ENCODE peak calls at places on chromosomes 11 and 22, in nine cellular contexts. One of them, this sample, is unnamed.

GRCh38 chr11:69657911-69658605 is 17.1 kb downstream of the LTO1 start:
- DNase-seq in K562: no peak
- DNase-seq in IMR-90: peak
- DNase-seq in adrenal gland: no peak
- DNase-seq in heart left ventricle: no peak
- DNase-seq in uterus: no peak
- DNase-seq in sigmoid colon: no peak
- DNase-seq in transverse colon: no peak
- DNase-seq in prostate gland: no peak
- DNase-seq in this sample: no peak

GRCh38 chr11:22624742-22625447 is 728 bp downstream of the FANCF start:
- DNase-seq in K562: peak
- DNase-seq in IMR-90: peak
- DNase-seq in adrenal gland: peak
- DNase-seq in heart left ventricle: peak
- DNase-seq in uterus: peak
- DNase-seq in sigmoid colon: peak
- DNase-seq in transverse colon: peak
- DNase-seq in prostate gland: peak
- DNase-seq in this sample: no peak

GRCh38 chr11:27085115-27085514 is 44.5 kb downstream of the BBOX1 start:
- DNase-seq in K562: no peak
- DNase-seq in IMR-90: no peak
- DNase-seq in adrenal gland: no peak
- DNase-seq in heart left ventricle: no peak
- DNase-seq in uterus: no peak
- DNase-seq in sigmoid colon: no peak
- DNase-seq in transverse colon: no peak
- DNase-seq in prostate gland: no peak
- DNase-seq in this sample: no peak

GRCh38 chr11:95698939-95699562 is 90.5 kb downstream of the FAM76B start:
- DNase-seq in K562: no peak
- DNase-seq in IMR-90: peak
- DNase-seq in adrenal gland: no peak
- DNase-seq in heart left ventricle: no peak
- DNase-seq in uterus: no peak
- DNase-seq in sigmoid colon: no peak
- DNase-seq in transverse colon: no peak
- DNase-seq in prostate gland: no peak
- DNase-seq in this sample: no peak

GRCh38 chr22:45131749-45132148 is 32.0 kb upstream of the NUP50 start:
- DNase-seq in K562: no peak
- DNase-seq in IMR-90: no peak
- DNase-seq in adrenal gland: no peak
- DNase-seq in heart left ventricle: peak
- DNase-seq in uterus: no peak
- DNase-seq in sigmoid colon: no peak
- DNase-seq in transverse colon: peak
- DNase-seq in prostate gland: no peak
- DNase-seq in this sample: no peak

GRCh38 chr11:68564261-68564660 is 103.7 kb downstream of the PPP6R3 start:
- DNase-seq in K562: no peak
- DNase-seq in IMR-90: no peak
- DNase-seq in adrenal gland: no peak
- DNase-seq in heart left ventricle: no peak
- DNase-seq in uterus: no peak
- DNase-seq in sigmoid colon: no peak
- DNase-seq in transverse colon: no peak
- DNase-seq in prostate gland: no peak
- DNase-seq in this sample: no peak

GRCh38 chr22:49934891-49935557 is 16.6 kb downstream of the CRELD2 start:
- DNase-seq in K562: peak
- DNase-seq in IMR-90: peak
- DNase-seq in adrenal gland: peak
- DNase-seq in heart left ventricle: peak
- DNase-seq in uterus: peak
- DNase-seq in sigmoid colon: peak
- DNase-seq in transverse colon: peak
- DNase-seq in prostate gland: peak
- DNase-seq in this sample: peak

GRCh38 chr22:45997775-45998637 is 21.0 kb upstream of the WNT7B start:
- DNase-seq in K562: no peak
- DNase-seq in IMR-90: no peak
- DNase-seq in adrenal gland: peak
- DNase-seq in heart left ventricle: no peak
- DNase-seq in uterus: no peak
- DNase-seq in sigmoid colon: peak
- DNase-seq in transverse colon: no peak
- DNase-seq in prostate gland: no peak
- DNase-seq in this sample: no peak

GRCh38 chr22:32830957-32831356 is 29.5 kb downstream of the TIMP3 start:
- DNase-seq in K562: no peak
- DNase-seq in IMR-90: no peak
- DNase-seq in adrenal gland: no peak
- DNase-seq in heart left ventricle: no peak
- DNase-seq in uterus: peak
- DNase-seq in sigmoid colon: peak
- DNase-seq in transverse colon: no peak
- DNase-seq in prostate gland: no peak
- DNase-seq in this sample: no peak

GRCh38 chr11:123020968-123021367 is 39.3 kb upstream of the BSX start:
- DNase-seq in K562: no peak
- DNase-seq in IMR-90: peak
- DNase-seq in adrenal gland: peak
- DNase-seq in heart left ventricle: peak
- DNase-seq in uterus: no peak
- DNase-seq in sigmoid colon: no peak
- DNase-seq in transverse colon: peak
- DNase-seq in prostate gland: no peak
- DNase-seq in this sample: no peak

GRCh38 chr22:24099661-24100060 is 81.6 kb upstream of the SUSD2 start:
- DNase-seq in K562: no peak
- DNase-seq in IMR-90: no peak
- DNase-seq in adrenal gland: no peak
- DNase-seq in heart left ventricle: no peak
- DNase-seq in uterus: peak
- DNase-seq in sigmoid colon: peak
- DNase-seq in transverse colon: no peak
- DNase-seq in prostate gland: no peak
- DNase-seq in this sample: no peak

GRCh38 chr11:76648061-76648460 is 22.5 kb downstream of the LRRC32 start:
- DNase-seq in K562: no peak
- DNase-seq in IMR-90: no peak
- DNase-seq in adrenal gland: no peak
- DNase-seq in heart left ventricle: no peak
- DNase-seq in uterus: no peak
- DNase-seq in sigmoid colon: no peak
- DNase-seq in transverse colon: no peak
- DNase-seq in prostate gland: no peak
- DNase-seq in this sample: no peak

GRCh38 chr22:20750461-20751184 is 23.3 kb upstream of the SERPIND1 start:
- DNase-seq in K562: peak
- DNase-seq in IMR-90: peak
- DNase-seq in adrenal gland: peak
- DNase-seq in heart left ventricle: peak
- DNase-seq in uterus: peak
- DNase-seq in sigmoid colon: peak
- DNase-seq in transverse colon: peak
- DNase-seq in prostate gland: peak
- DNase-seq in this sample: no peak

GRCh38 chr11:85752890-85753581 is 57.9 kb downstream of the SYTL2 start:
- DNase-seq in K562: no peak
- DNase-seq in IMR-90: no peak
- DNase-seq in adrenal gland: no peak
- DNase-seq in heart left ventricle: no peak
- DNase-seq in uterus: no peak
- DNase-seq in sigmoid colon: no peak
- DNase-seq in transverse colon: peak
- DNase-seq in prostate gland: no peak
- DNase-seq in this sample: no peak

GRCh38 chr11:6618117-6619020 is 853 bp downstream of the TPP1 start:
- DNase-seq in K562: peak
- DNase-seq in IMR-90: peak
- DNase-seq in adrenal gland: peak
- DNase-seq in heart left ventricle: peak
- DNase-seq in uterus: peak
- DNase-seq in sigmoid colon: peak
- DNase-seq in transverse colon: peak
- DNase-seq in prostate gland: peak
- DNase-seq in this sample: no peak

GRCh38 chr22:26835929-26836528 is 178.6 kb downstream of the MIAT start:
- DNase-seq in K562: peak
- DNase-seq in IMR-90: peak
- DNase-seq in adrenal gland: peak
- DNase-seq in heart left ventricle: no peak
- DNase-seq in uterus: no peak
- DNase-seq in sigmoid colon: no peak
- DNase-seq in transverse colon: peak
- DNase-seq in prostate gland: no peak
- DNase-seq in this sample: no peak

GRCh38 chr22:23689414-23689813 is 1.4 kb upstream of the RGL4 start:
- DNase-seq in K562: no peak
- DNase-seq in IMR-90: no peak
- DNase-seq in adrenal gland: no peak
- DNase-seq in heart left ventricle: no peak
- DNase-seq in uterus: no peak
- DNase-seq in sigmoid colon: no peak
- DNase-seq in transverse colon: no peak
- DNase-seq in prostate gland: no peak
- DNase-seq in this sample: no peak

GRCh38 chr11:30508594-30508993 is 77.6 kb downstream of the MPPED2 start:
- DNase-seq in K562: no peak
- DNase-seq in IMR-90: no peak
- DNase-seq in adrenal gland: no peak
- DNase-seq in heart left ventricle: no peak
- DNase-seq in uterus: no peak
- DNase-seq in sigmoid colon: no peak
- DNase-seq in transverse colon: no peak
- DNase-seq in prostate gland: no peak
- DNase-seq in this sample: no peak

DNA sequence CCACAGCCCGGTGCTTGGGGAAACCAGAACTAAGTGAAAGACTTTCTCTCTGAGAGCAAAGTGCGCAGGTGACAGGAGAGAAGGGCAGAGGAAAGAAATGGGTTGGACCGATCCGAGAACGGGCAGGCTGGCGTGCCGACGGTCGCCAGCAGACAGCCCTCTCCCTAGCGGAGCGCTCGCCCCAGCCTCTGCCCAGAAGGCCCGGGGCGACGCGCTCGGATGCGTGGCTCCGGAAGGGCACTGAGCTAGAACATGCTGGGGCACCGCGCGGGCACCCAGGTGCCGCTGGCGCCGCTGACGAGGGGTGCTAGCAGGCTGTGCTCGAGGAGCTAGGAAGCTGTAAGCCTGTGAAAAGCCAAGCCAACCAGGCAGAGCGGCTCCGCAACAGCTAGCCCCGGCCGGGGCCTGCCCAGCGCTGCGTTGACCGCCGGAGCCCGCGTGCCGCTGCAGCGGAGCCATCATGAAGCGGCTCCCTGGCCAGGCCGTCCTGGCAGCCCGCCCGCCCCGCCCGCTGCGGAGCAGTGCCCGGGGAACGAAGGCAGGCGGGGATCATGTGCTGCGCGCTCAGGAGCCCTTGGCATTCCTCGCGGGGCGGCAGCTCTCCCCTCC is 22.1 kb upstream of the RRAS2 start:
- DNase-seq in K562: no peak
- DNase-seq in IMR-90: peak
- DNase-seq in adrenal gland: peak
- DNase-seq in heart left ventricle: peak
- DNase-seq in uterus: peak
- DNase-seq in sigmoid colon: peak
- DNase-seq in transverse colon: peak
- DNase-seq in prostate gland: peak
- DNase-seq in this sample: no peak
- TF ChIP-seq POLR2A in K562: no peak
- TF ChIP-seq POLR2A in IMR-90: no peak
- TF ChIP-seq POLR2A in adrenal gland: peak
- TF ChIP-seq POLR2A in heart left ventricle: no peak
- TF ChIP-seq POLR2A in uterus: no peak
- TF ChIP-seq POLR2A in sigmoid colon: no peak
- TF ChIP-seq POLR2A in transverse colon: no peak
- TF ChIP-seq POLR2A in prostate gland: no peak
- TF ChIP-seq POLR2A in this sample: no peak

DNA sequence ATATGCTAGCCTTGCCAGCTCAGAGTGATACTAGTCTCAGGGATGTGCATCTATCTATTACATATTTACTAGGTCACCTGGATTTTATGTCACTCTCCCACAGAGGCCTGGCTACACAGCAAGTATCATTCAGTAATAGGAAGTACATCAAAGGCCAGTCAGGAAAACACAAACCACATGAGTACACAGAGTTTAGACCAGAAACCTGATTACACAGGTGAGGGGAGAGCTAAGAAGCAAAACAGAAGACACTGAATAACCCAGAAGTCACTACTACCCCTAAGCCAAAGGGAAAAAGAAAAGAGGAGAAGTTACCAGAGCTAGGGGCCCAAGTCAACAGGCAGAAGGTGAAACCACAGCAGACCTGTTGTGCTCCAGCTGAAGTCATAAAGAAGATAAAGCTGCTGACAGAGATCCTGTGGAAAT is 13.3 kb downstream of the LPXN start:
- DNase-seq in K562: no peak
- DNase-seq in IMR-90: no peak
- DNase-seq in adrenal gland: no peak
- DNase-seq in heart left ventricle: no peak
- DNase-seq in uterus: no peak
- DNase-seq in sigmoid colon: no peak
- DNase-seq in transverse colon: no peak
- DNase-seq in prostate gland: no peak
- DNase-seq in this sample: no peak
- H3K27ac ChIP-seq in K562: no peak
- H3K27ac ChIP-seq in IMR-90: no peak
- H3K27ac ChIP-seq in adrenal gland: no peak
- H3K27ac ChIP-seq in heart left ventricle: no peak
- H3K27ac ChIP-seq in uterus: no peak
- H3K27ac ChIP-seq in sigmoid colon: no peak
- H3K27ac ChIP-seq in transverse colon: peak
- H3K27ac ChIP-seq in prostate gland: no peak
- H3K27ac ChIP-seq in this sample: no peak

DNA sequence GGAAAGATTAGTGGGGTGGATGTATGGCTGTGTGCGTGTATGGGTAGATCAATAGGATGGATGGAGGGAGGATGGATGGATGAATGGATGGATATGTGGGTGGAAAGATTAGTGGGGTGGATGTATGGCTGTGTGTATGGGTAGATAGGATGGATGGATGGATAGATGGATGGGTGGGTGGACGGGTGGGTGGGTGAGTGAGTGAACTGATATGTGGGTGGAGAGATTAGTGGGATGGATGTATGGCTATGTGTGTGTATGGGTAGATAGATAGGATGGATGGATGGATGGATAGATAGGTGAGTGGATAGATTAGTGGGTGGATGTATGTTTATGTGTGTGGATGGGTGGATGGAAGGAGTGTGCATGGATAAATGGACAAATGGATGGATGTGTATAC is 87.6 kb upstream of the LDLRAD3 start:
- DNase-seq in K562: no peak
- DNase-seq in IMR-90: no peak
- DNase-seq in adrenal gland: no peak
- DNase-seq in heart left ventricle: no peak
- DNase-seq in uterus: no peak
- DNase-seq in sigmoid colon: no peak
- DNase-seq in transverse colon: no peak
- DNase-seq in prostate gland: no peak
- DNase-seq in this sample: peak
- TF ChIP-seq POLR2A in K562: no peak
- TF ChIP-seq POLR2A in IMR-90: no peak
- TF ChIP-seq POLR2A in adrenal gland: no peak
- TF ChIP-seq POLR2A in heart left ventricle: no peak
- TF ChIP-seq POLR2A in uterus: no peak
- TF ChIP-seq POLR2A in sigmoid colon: no peak
- TF ChIP-seq POLR2A in transverse colon: no peak
- TF ChIP-seq POLR2A in prostate gland: no peak
- TF ChIP-seq POLR2A in this sample: no peak

GRCh38 chr11:111335124-111335535 is 36.8 kb downstream of the POU2AF3 start:
- DNase-seq in K562: no peak
- DNase-seq in IMR-90: no peak
- DNase-seq in adrenal gland: no peak
- DNase-seq in heart left ventricle: no peak
- DNase-seq in uterus: no peak
- DNase-seq in sigmoid colon: no peak
- DNase-seq in transverse colon: no peak
- DNase-seq in prostate gland: no peak
- DNase-seq in this sample: no peak
- H3K27ac ChIP-seq in K562: no peak
- H3K27ac ChIP-seq in IMR-90: no peak
- H3K27ac ChIP-seq in adrenal gland: no peak
- H3K27ac ChIP-seq in heart left ventricle: no peak
- H3K27ac ChIP-seq in uterus: no peak
- H3K27ac ChIP-seq in sigmoid colon: no peak
- H3K27ac ChIP-seq in transverse colon: peak
- H3K27ac ChIP-seq in prostate gland: peak
- H3K27ac ChIP-seq in this sample: no peak

This sample was measured in esophagus muscularis mucosa.